ENCODE peak calls at places on chromosomes 3 and 15, in nine cellular contexts. P is Panc1, M is A549, A is HCT116, N is K562, L is HepG2, E is SK-N-SH, K is GM12878, V is GM23338. O is an unnamed sample.

GRCh38 chr15:69939513-69940440 is 157.9 kb downstream of the TLE3 start:
- DNase-seq in P (no peak), M (no peak), A (no peak), N (no peak), L (no peak), E (no peak), K (no peak), V (peak), O (no peak)

GRCh38 chr3:43093006-43093405 is 12.9 kb downstream of the POMGNT2 start:
- DNase-seq in P (no peak), M (no peak), A (no peak), N (no peak), L (no peak), E (peak), K (no peak), V (no peak), O (no peak)

GRCh38 chr15:58484794-58485600 is 53.2 kb downstream of the LIPC start:
- DNase-seq in P (no peak), M (no peak), A (no peak), N (no peak), L (no peak), E (no peak), K (no peak), V (no peak), O (peak)

GRCh38 chr15:65067645-65068416 is at the start of gene RASL12:
- DNase-seq in P (no peak), M (no peak), A (no peak), N (peak), L (no peak), E (peak), K (no peak), V (peak), O (no peak)

GRCh38 chr3:168094877-168095610 is 680 bp downstream of the GOLIM4 start:
- DNase-seq in P (peak), M (peak), A (peak), N (peak), L (peak), E (peak), K (peak), V (peak), O (peak)

GRCh38 chr3:98343647-98344507 is 9.8 kb upstream of the OR5K4 start:
- DNase-seq in P (peak), M (peak), A (peak), N (peak), L (peak), E (peak), K (no peak), V (peak), O (peak)

GRCh38 chr3:131353016-131353877 is 28.3 kb upstream of the NUDT16 start:
- DNase-seq in P (no peak), M (peak), A (no peak), N (no peak), L (no peak), E (no peak), K (no peak), V (no peak), O (no peak)

GRCh38 chr15:54347082-54347827 is 369.0 kb downstream of the UNC13C start:
- DNase-seq in P (no peak), M (no peak), A (no peak), N (no peak), L (no peak), E (no peak), K (peak), V (no peak), O (no peak)

GRCh38 chr15:87733522-87733921 is 523.0 kb downstream of the NTRK3 start:
- DNase-seq in P (no peak), M (no peak), A (no peak), N (no peak), L (no peak), E (no peak), K (no peak), V (no peak), O (no peak)

GRCh38 chr3:172461530-172462138 is 13.4 kb upstream of the GHSR start:
- DNase-seq in P (peak), M (peak), A (no peak), N (peak), L (peak), E (peak), K (no peak), V (peak), O (no peak)

GRCh38 chr3:125386811-125387210 is 11.7 kb upstream of the ZNF148 start:
- DNase-seq in P (no peak), M (no peak), A (no peak), N (no peak), L (no peak), E (no peak), K (no peak), V (no peak), O (no peak)

GRCh38 chr3:71511446-71511845 is 72.1 kb downstream of the FOXP1 start:
- DNase-seq in P (no peak), M (no peak), A (no peak), N (no peak), L (no peak), E (no peak), K (no peak), V (no peak), O (no peak)

GRCh38 chr3:45137656-45138181 is 8.5 kb downstream of the CDCP1 start:
- DNase-seq in P (no peak), M (no peak), A (no peak), N (peak), L (no peak), E (no peak), K (no peak), V (peak), O (no peak)

GRCh38 chr3:79264892-79265291 is 502.9 kb downstream of the ROBO1 start:
- DNase-seq in P (no peak), M (no peak), A (no peak), N (no peak), L (no peak), E (no peak), K (no peak), V (peak), O (no peak)

GRCh38 chr3:194574639-194575483 is 58.4 kb downstream of the TMEM44 start:
- DNase-seq in P (no peak), M (no peak), A (no peak), N (peak), L (no peak), E (no peak), K (no peak), V (no peak), O (no peak)

GRCh38 chr3:16060358-16060852 is 114.1 kb upstream of the GALNT15 start:
- DNase-seq in P (peak), M (peak), A (peak), N (no peak), L (peak), E (no peak), K (no peak), V (peak), O (no peak)

GRCh38 chr15:67025719-67026118 is 39.7 kb upstream of the SMAD3 start:
- DNase-seq in P (no peak), M (peak), A (no peak), N (no peak), L (no peak), E (peak), K (no peak), V (no peak), O (peak)

GRCh38 chr15:66864871-66865281 is 162.8 kb downstream of the SMAD6 start:
- DNase-seq in P (no peak), M (no peak), A (no peak), N (no peak), L (no peak), E (no peak), K (no peak), V (no peak), O (no peak)

GRCh38 chr3:160720123-160720746 is 35.8 kb upstream of the PPM1L start:
- DNase-seq in P (no peak), M (no peak), A (no peak), N (no peak), L (no peak), E (no peak), K (no peak), V (peak), O (no peak)

DNA sequence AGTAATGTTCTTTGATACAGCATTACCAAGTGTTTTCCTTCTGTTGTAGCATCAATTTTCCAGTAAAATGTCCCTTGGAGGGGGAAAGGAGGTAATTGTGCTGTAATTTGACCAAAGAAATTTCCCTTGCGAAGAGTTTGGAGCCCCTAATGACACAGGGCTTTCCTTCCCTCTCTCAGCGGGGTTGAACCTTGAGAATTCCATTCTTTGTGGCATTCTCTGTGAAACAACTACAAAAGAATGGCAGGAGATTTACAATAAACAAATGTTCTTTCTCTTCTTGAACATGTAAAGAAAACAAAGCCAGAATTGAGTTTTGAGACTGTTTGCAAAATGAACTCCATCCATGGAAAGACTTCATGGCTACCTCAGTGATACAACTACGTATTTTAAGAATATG is 53.4 kb downstream of the SIDT1 start:
- DNase-seq in P (no peak), M (no peak), A (no peak), N (no peak), L (no peak), E (no peak), K (no peak), V (peak), O (no peak)
- TF ChIP-seq REST in P (no peak), M (no peak), A (no peak), N (no peak), L (no peak), E (no peak), K (no peak), V (no peak), O (no peak)

GRCh38 chr15:39173426-39173825 is 407.5 kb upstream of the THBS1 start:
- DNase-seq in P (no peak), M (no peak), A (no peak), N (no peak), L (no peak), E (no peak), K (no peak), V (no peak), O (no peak)
- H3K27ac ChIP-seq in P (no peak), M (peak), A (no peak), N (no peak), L (no peak), E (no peak), K (no peak), V (no peak), O (no peak)

GRCh38 chr3:75906555-75907112 is 121.3 kb upstream of the ZNF717 start:
- DNase-seq in P (no peak), M (no peak), A (no peak), N (no peak), L (no peak), E (peak), K (no peak), V (peak), O (no peak)
- TF ChIP-seq CTCF in P (no peak), M (no peak), A (no peak), N (no peak), L (peak), E (no peak), K (no peak), V (peak), O (no peak)

DNA sequence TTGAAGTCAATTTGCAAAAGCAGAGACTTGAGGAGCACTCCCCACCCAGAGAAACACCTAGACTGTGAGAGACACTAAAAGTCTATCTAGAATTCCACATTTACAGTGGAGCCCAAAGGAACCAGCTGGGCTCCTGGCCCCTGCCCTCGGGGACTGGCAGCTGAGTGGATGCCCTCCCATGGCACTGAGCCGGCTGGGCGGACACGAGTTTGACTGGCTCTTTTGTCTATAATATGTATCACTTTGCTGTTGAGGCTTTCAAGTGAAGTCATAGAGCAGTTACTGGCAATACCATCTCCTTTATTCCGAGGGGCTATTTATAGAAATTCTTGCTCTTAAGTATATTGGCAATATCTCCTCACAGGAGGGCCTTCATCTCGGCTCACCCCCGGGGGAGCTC is 65.8 kb upstream of the TNFAIP8L3 start:
- DNase-seq in P (no peak), M (no peak), A (no peak), N (no peak), L (no peak), E (no peak), K (no peak), V (no peak), O (no peak)
- TF ChIP-seq REST in P (no peak), M (no peak), A (no peak), N (no peak), L (no peak), E (no peak), K (no peak), V (no peak), O (no peak)

GRCh38 chr3:59425371-59425770 is 375.5 kb upstream of the CFAP20DC start:
- DNase-seq in P (no peak), M (peak), A (no peak), N (no peak), L (peak), E (no peak), K (no peak), V (no peak), O (no peak)
- H3K27ac ChIP-seq in P (no peak), M (no peak), A (no peak), N (no peak), L (no peak), E (no peak), K (no peak), V (no peak), O (no peak)

GRCh38 chr15:90214553-90215205 is 13.5 kb downstream of the SEMA4B start:
- DNase-seq in P (no peak), M (peak), A (no peak), N (no peak), L (no peak), E (no peak), K (no peak), V (peak), O (no peak)
- TF ChIP-seq CTCF in P (no peak), M (peak), A (no peak), N (peak), L (peak), E (peak), K (no peak), V (peak), O (no peak)

GRCh38 chr15:63306480-63307073 is 29.2 kb downstream of the APH1B start:
- DNase-seq in P (no peak), M (no peak), A (no peak), N (no peak), L (no peak), E (no peak), K (no peak), V (no peak), O (no peak)
- TF ChIP-seq REST in P (no peak), M (no peak), A (no peak), N (no peak), L (no peak), E (no peak), K (no peak), V (no peak), O (no peak)

GRCh38 chr15:28014623-28015200 is 84.4 kb downstream of the OCA2 start:
- DNase-seq in P (no peak), M (no peak), A (no peak), N (no peak), L (no peak), E (no peak), K (no peak), V (no peak), O (no peak)

GRCh38 chr15:28012231-28012630 is 86.9 kb downstream of the OCA2 start:
- DNase-seq in P (no peak), M (no peak), A (no peak), N (no peak), L (no peak), E (no peak), K (no peak), V (no peak), O (no peak)

GRCh38 chr15:28015855-28016254 is 83.3 kb downstream of the OCA2 start:
- DNase-seq in P (no peak), M (no peak), A (no peak), N (no peak), L (no peak), E (no peak), K (no peak), V (no peak), O (no peak)

GRCh38 chr15:28013976-28014375 is 85.1 kb downstream of the OCA2 start:
- DNase-seq in P (no peak), M (no peak), A (no peak), N (no peak), L (no peak), E (no peak), K (no peak), V (no peak), O (no peak)

GRCh38 chr15:28013480-28013879 is 85.6 kb downstream of the OCA2 start:
- DNase-seq in P (no peak), M (no peak), A (no peak), N (no peak), L (no peak), E (no peak), K (no peak), V (no peak), O (no peak)
- H3K27ac ChIP-seq in P (no peak), M (no peak), A (no peak), N (no peak), L (no peak), E (no peak), K (no peak), V (no peak), O (no peak)

GRCh38 chr3:20250786-20251185 is 64.8 kb upstream of the SGO1 start:
- DNase-seq in P (no peak), M (no peak), A (no peak), N (no peak), L (no peak), E (no peak), K (no peak), V (peak), O (no peak)

GRCh38 chr3:20240154-20240883 is 54.3 kb upstream of the SGO1 start:
- DNase-seq in P (no peak), M (no peak), A (no peak), N (no peak), L (no peak), E (no peak), K (no peak), V (no peak), O (no peak)

GRCh38 chr3:20246662-20247061 is 60.7 kb upstream of the SGO1 start:
- DNase-seq in P (no peak), M (no peak), A (no peak), N (no peak), L (no peak), E (no peak), K (peak), V (no peak), O (no peak)

GRCh38 chr3:20250314-20250713 is 64.3 kb upstream of the SGO1 start:
- DNase-seq in P (no peak), M (no peak), A (no peak), N (no peak), L (no peak), E (no peak), K (no peak), V (no peak), O (no peak)

GRCh38 chr3:20245781-20246180 is 59.8 kb upstream of the SGO1 start:
- DNase-seq in P (no peak), M (peak), A (no peak), N (no peak), L (no peak), E (no peak), K (no peak), V (no peak), O (no peak)
- TF ChIP-seq CTCF in P (no peak), M (no peak), A (no peak), N (no peak), L (no peak), E (no peak), K (no peak), V (peak), O (no peak)